ENCODE peak calls at places on chromosomes 5 and 9, in five cellular contexts. J, R, H, E and B are unnamed samples.

GRCh38 chr9:68507796-68508145 is 32.9 kb downstream of the TMEM252 start:
- DNase-seq in J (no peak), R (no peak), H (no peak), E (no peak), B (no peak)

GRCh38 chr9:4114569-4115505 is 185.0 kb downstream of the GLIS3 start:
- DNase-seq in J (no peak), R (no peak), H (no peak), E (no peak), B (no peak)

GRCh38 chr9:87830446-87830845 is 52.2 kb upstream of the SPATA31E1 start:
- DNase-seq in J (no peak), R (no peak), H (no peak), E (no peak), B (no peak)

GRCh38 chr5:179417696-179418095 is 72.4 kb upstream of the ADAMTS2 start:
- DNase-seq in J (no peak), R (peak), H (no peak), E (no peak), B (no peak)

GRCh38 chr9:19162956-19163355 is 35.7 kb upstream of the PLIN2 start:
- DNase-seq in J (no peak), R (no peak), H (no peak), E (no peak), B (no peak)

GRCh38 chr5:68542207-68542606 is 326.7 kb downstream of the PIK3R1 start:
- DNase-seq in J (no peak), R (no peak), H (no peak), E (no peak), B (no peak)

GRCh38 chr5:149448831-149449714 is 70.0 kb upstream of the IL17B start:
- DNase-seq in J (no peak), R (no peak), H (no peak), E (no peak), B (peak)

GRCh38 chr9:133734600-133735414 is 3.3 kb downstream of the SARDH start:
- DNase-seq in J (no peak), R (no peak), H (no peak), E (no peak), B (no peak)

GRCh38 chr9:75664597-75664996 is 225.9 kb upstream of the PCSK5 start:
- DNase-seq in J (no peak), R (no peak), H (no peak), E (peak), B (no peak)

GRCh38 chr5:97931829-97932228 is 748.8 kb upstream of the RIOK2 start:
- DNase-seq in J (no peak), R (no peak), H (no peak), E (no peak), B (no peak)

GRCh38 chr5:180470966-180471582 is 23.1 kb upstream of the CNOT6 start:
- DNase-seq in J (peak), R (peak), H (no peak), E (peak), B (peak)

GRCh38 chr5:24773241-24773640 is 128.5 kb upstream of the CDH10 start:
- DNase-seq in J (no peak), R (no peak), H (no peak), E (no peak), B (no peak)

GRCh38 chr5:169960659-169961058 is 19.6 kb downstream of the INSYN2B start:
- DNase-seq in J (no peak), R (no peak), H (no peak), E (no peak), B (no peak)

GRCh38 chr5:96177303-96177869 is 215.7 kb upstream of the ELL2 start:
- DNase-seq in J (peak), R (peak), H (peak), E (peak), B (peak)

GRCh38 chr9:77712533-77713130 is 64.5 kb upstream of the GNA14 start:
- DNase-seq in J (no peak), R (no peak), H (no peak), E (peak), B (peak)

GRCh38 chr5:120108586-120109254 is 355.4 kb upstream of the PRR16 start:
- DNase-seq in J (no peak), R (no peak), H (no peak), E (no peak), B (no peak)

GRCh38 chr5:160547872-160548271 is 126.2 kb downstream of the PTTG1 start:
- DNase-seq in J (no peak), R (no peak), H (no peak), E (no peak), B (no peak)

GRCh38 chr9:86721843-86722705 is 225.2 kb downstream of the GAS1 start:
- DNase-seq in J (no peak), R (no peak), H (no peak), E (no peak), B (no peak)

GRCh38 chr5:594241-594860 is 17.8 kb upstream of the CEP72 start:
- DNase-seq in J (no peak), R (no peak), H (no peak), E (no peak), B (no peak)

GRCh38 chr5:86330736-86331135 is 287.0 kb upstream of the COX7C start:
- DNase-seq in J (no peak), R (no peak), H (no peak), E (no peak), B (no peak)

GRCh38 chr9:16316911-16317817 is 553.3 kb downstream of the BNC2 start:
- DNase-seq in J (no peak), R (no peak), H (no peak), E (no peak), B (no peak)

GRCh38 chr9:127159949-127160610 is 37.6 kb upstream of the ANGPTL2 start:
- DNase-seq in J (no peak), R (no peak), H (no peak), E (no peak), B (no peak)

GRCh38 chr5:77898385-77898784 is 122.2 kb upstream of the TBCA start:
- DNase-seq in J (no peak), R (no peak), H (no peak), E (no peak), B (no peak)

GRCh38 chr5:134533115-134533815 is 7.8 kb downstream of the JADE2 start:
- DNase-seq in J (no peak), R (no peak), H (no peak), E (no peak), B (no peak)

GRCh38 chr9:132990781-132991180 is 12.3 kb downstream of the GFI1B start:
- DNase-seq in J (no peak), R (peak), H (no peak), E (no peak), B (no peak)

GRCh38 chr5:181053760-181054122 is 13.7 kb downstream of the BTNL9 start:
- DNase-seq in J (no peak), R (no peak), H (no peak), E (no peak), B (no peak)

GRCh38 chr5:173474881-173475287 is 141.6 kb downstream of the BOD1 start:
- DNase-seq in J (no peak), R (no peak), H (no peak), E (no peak), B (no peak)

GRCh38 chr5:96517294-96517693 is 84.2 kb upstream of the PCSK1 start:
- DNase-seq in J (no peak), R (peak), H (no peak), E (no peak), B (no peak)

GRCh38 chr9:107007361-107007760 is 144.4 kb downstream of the ZNF462 start:
- DNase-seq in J (no peak), R (no peak), H (no peak), E (no peak), B (no peak)
- TF ChIP-seq JUND in J (no peak), R (no peak), H (no peak), E (no peak), B (no peak)

GRCh38 chr9:129641751-129642585 is at the start of gene ASB6:
- DNase-seq in J (peak), R (peak), H (peak), E (peak), B (peak)

GRCh38 chr9:129639756-129640085 is 2.2 kb downstream of the ASB6 start:
- DNase-seq in J (no peak), R (no peak), H (no peak), E (no peak), B (no peak)

GRCh38 chr9:129640086-129640870 is 1.7 kb downstream of the ASB6 start:
- DNase-seq in J (no peak), R (peak), H (no peak), E (no peak), B (no peak)

GRCh38 chr9:129639034-129639630 is 2.8 kb downstream of the ASB6 start:
- DNase-seq in J (no peak), R (no peak), H (no peak), E (no peak), B (no peak)

DNA sequence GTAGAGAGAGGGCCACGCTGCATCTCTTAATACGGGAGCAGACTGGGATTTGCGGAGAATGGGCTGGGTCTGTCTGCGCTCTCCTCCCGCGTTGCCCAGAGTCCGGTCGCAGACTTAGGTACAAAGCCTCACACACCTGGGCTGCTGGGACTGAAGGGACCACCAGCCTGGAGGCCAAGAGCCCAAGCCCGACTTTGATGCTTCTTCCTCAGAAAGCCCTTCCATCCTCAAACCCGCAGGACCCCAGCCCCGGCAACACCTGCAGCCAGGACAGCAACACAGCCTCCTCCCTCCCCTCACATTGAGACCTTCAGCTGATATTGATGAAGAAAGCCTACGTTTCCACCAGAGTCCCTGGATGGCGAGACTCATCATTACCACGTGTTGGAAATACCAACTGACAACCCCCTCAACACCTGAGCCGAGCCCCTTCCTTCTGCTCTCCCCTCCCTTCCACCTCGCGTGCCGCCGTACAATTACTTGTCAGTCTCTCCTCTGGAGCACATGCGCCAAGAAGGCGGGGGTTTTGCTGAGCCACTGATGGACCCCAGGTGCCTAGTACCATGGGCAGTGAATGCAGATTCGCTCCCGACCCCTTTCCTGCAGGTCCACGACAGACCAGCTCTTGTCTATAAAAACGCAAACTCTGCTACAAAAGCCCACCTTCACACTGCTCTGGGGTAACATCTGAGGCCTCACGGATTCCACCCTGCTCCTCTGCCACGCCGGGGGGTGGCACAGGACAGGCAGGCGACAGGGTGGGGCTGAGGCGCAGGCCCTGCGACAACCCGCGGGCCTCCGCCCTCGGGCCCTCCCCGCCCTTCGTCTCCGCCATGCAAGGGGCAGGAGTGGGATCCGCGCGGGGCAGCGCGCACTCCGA is 840 bp downstream of the ASB6 start:
- DNase-seq in J (no peak), R (no peak), H (no peak), E (no peak), B (no peak)
- TF ChIP-seq JUND in J (no peak), R (no peak), H (no peak), E (no peak), B (no peak)

GRCh38 chr9:71646131-71646530 is 122.2 kb downstream of the CEMIP2 start:
- DNase-seq in J (no peak), R (no peak), H (no peak), E (no peak), B (no peak)
- TF ChIP-seq JUND in J (no peak), R (no peak), H (no peak), E (no peak), B (no peak)

GRCh38 chr9:95351051-95351450 is 33.5 kb upstream of the FANCC start:
- DNase-seq in J (no peak), R (no peak), H (no peak), E (no peak), B (no peak)

GRCh38 chr9:95350266-95350665 is 32.8 kb upstream of the FANCC start:
- DNase-seq in J (no peak), R (no peak), H (no peak), E (no peak), B (no peak)

GRCh38 chr9:95344735-95345134 is 27.2 kb upstream of the FANCC start:
- DNase-seq in J (no peak), R (no peak), H (no peak), E (no peak), B (no peak)

GRCh38 chr9:95346021-95346420 is 28.5 kb upstream of the FANCC start:
- DNase-seq in J (no peak), R (no peak), H (no peak), E (no peak), B (no peak)

DNA sequence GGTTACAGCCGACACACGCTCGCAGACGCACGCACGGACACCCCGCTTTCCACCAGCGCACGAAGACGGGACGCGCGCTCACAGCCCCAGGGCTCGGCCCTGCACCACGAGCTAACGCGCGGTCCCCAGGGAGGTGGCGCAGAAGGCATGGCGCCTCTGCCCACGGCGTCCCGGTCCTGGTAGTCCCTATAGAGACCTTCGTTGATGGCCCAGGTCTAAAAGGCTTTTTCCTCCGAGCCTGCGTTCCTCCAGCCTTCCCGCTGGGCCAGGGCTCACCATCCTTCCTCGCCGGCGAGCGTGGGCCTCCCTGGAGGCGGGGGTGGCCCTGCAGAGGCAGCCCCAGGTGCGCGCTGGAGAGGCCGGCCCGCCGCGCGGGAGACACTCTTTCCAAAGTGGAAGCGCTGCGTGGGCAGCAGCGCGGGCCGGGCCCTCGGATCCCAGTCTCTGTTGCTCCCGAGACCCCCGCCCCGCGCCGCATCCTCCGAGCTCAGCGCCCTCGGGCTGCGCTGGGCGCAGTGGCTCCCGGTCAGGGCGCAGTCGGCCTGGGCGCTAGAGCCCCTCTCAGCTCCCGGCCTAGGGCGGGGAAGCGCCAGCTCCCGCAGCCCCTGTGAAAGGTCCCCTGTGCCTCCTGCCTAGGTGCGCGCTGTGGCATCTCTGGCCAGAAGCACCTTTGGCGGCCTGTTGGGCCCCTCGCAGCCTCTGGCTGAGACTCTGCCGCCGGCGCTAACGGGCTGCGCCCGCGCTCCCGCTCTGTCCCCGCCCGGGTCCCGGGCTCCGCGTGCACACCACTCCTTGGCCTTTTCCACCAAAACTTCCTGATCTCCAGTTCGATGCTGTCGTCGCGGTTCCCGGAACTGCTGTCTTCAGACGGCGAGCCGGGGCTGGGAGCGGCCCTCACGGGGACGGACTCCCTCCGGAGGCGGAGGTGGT is 31.9 kb upstream of the FANCC start:
- DNase-seq in J (no peak), R (no peak), H (no peak), E (no peak), B (no peak)
- TF ChIP-seq JUND in J (no peak), R (no peak), H (no peak), E (no peak), B (no peak)